ENCODE peak calls at places on chromosomes 13 and 19, in seven cellular contexts. M, Y, T, W, N, C and E are unnamed samples.

GRCh38 chr19:33890569-33890968 is 93.9 kb downstream of the KCTD15 start:
- DNase-seq in W (no peak), N (no peak), T (no peak), Y (no peak), C (no peak), M (no peak), E (no peak)

GRCh38 chr13:99857738-99858137 is 113.8 kb downstream of the ZIC5 start:
- DNase-seq in Y (no peak), N (no peak), C (no peak), T (no peak), M (no peak), W (no peak), E (no peak)

GRCh38 chr13:113634279-113635047 is 23.5 kb downstream of the ATP4B start:
- DNase-seq in W (no peak), M (no peak), T (no peak), Y (peak; percentile 8), N (no peak), C (no peak), E (no peak)

GRCh38 chr13:20658451-20658850 is 45.0 kb upstream of the IL17D start:
- DNase-seq in M (no peak), Y (no peak), C (peak; percentile 44), N (no peak), W (no peak), T (no peak), E (no peak)

GRCh38 chr13:98295371-98295770 is 118.3 kb upstream of the RNF113B start:
- DNase-seq in C (no peak), W (no peak), Y (no peak), N (no peak), M (no peak), T (peak; percentile 66), E (no peak)

GRCh38 chr13:48542581-48543341 is 9.9 kb upstream of the RCBTB2 start:
- DNase-seq in N (peak; percentile 72), C (peak; percentile 56), T (peak; percentile 16), Y (peak; percentile 55), W (peak; percentile 34), M (peak; percentile 24), E (peak; percentile 46)

GRCh38 chr19:3149526-3150505 is 14.0 kb downstream of the GNA15 start:
- DNase-seq in T (no peak), Y (no peak), C (no peak), N (peak; percentile 48), W (no peak), M (no peak), E (no peak)

GRCh38 chr13:75512253-75512652 is 25.4 kb downstream of the COMMD6 start:
- DNase-seq in N (no peak), M (no peak), W (no peak), C (peak; percentile 12), Y (no peak), T (no peak), E (no peak)

GRCh38 chr13:95098916-95099315 is 202.3 kb downstream of the ABCC4 start:
- DNase-seq in W (no peak), Y (no peak), M (no peak), C (no peak), T (no peak), N (no peak), E (no peak)

GRCh38 chr19:57803594-57804325 is 11.0 kb downstream of the ZNF552 start:
- DNase-seq in T (peak; percentile 79), M (no peak), Y (no peak), N (peak; percentile 64), C (peak; percentile 92), W (no peak), E (no peak)

GRCh38 chr19:57803265-57803593 is 11.5 kb downstream of the ZNF552 start:
- DNase-seq in M (no peak), C (no peak), W (no peak), N (no peak), Y (no peak), T (no peak), E (no peak)

GRCh38 chr19:57802269-57802668 is 12.4 kb downstream of the ZNF552 start:
- DNase-seq in M (no peak), C (no peak), W (no peak), T (no peak), Y (no peak), N (no peak), E (no peak)

DNA sequence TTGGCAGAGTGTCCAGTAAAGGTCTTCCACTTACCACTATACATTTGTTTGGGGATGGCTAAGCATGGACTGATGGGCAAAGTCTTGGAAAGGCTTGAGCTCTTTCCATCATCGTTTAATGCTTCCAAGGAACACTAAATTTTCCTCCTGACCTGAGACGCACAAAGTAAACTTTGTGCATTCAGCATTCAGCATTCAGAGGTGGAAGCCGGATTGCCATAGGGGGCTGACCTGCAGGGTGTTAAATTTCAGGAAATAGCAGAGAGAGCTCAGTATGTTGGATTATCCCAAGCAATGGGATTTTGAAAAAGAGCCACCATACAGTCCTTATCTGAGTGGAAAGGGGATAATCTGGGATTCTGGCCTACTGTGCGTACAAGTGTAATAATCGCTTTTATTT is 14.0 kb downstream of the ZNF552 start:
- DNase-seq in N (no peak), Y (no peak), C (no peak), W (no peak), M (no peak), T (no peak), E (no peak)
- H3K4me1 ChIP-seq in N (no peaks in the 10 kb centered on the region), Y (peaks cover 29% of the 10 kb centered on the region), C (peaks cover 8% of the 10 kb centered on the region), W (no peaks in the 10 kb centered on the region), M (peaks cover 8% of the 10 kb centered on the region), T (peaks cover 6% of the 10 kb centered on the region), E (no peaks in the 10 kb centered on the region)

DNA sequence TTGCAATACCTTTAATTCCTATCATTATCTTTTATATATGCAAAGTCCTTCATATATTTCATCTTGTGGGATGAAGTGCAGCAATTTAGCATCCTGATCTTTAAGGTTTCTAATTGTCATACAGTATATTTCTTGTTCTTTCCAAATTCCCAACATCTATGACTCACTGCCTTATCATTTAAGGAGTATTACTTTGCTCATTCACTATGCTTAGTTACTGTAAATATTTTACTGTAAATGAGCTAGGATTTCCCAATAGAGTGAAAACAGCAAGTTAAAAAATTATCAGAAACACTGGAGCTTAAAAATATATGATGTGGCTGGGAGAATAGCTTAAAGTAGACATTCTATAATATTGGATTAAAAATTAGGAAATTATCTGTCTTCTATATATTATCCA is 69.9 kb downstream of the SLITRK6 start:
- DNase-seq in N (no peak), Y (no peak), M (no peak), C (peak; percentile 57), W (no peak), T (peak; percentile 78), E (no peak)
- H3K4me1 ChIP-seq in N (no peaks in the 10 kb centered on the region), Y (no peaks in the 10 kb centered on the region), M (no peaks in the 10 kb centered on the region), C (no peaks in the 10 kb centered on the region), W (no peaks in the 10 kb centered on the region), T (peaks cover 6% of the 10 kb centered on the region), E (no peaks in the 10 kb centered on the region)

DNA sequence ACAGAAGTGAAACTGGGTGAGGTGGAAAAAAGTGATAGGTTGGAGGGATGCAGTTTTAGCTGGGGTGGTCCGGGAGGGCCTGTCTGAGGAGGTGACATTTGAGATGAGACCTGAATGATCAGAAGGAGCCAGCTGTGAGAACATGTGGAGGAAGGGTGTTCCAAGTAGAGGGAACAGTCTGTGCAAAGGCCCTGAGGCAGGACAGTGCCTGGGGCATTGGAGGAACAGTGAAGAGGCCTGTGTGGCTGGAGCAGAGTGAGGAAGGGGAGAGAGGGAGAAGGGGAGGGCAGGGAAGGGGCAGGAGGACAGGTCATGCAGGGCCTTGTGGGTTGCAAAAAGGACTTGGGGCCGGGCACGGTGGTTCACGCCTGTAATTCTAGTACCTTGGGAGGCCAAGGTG is 36.3 kb upstream of the PTPRS start:
- DNase-seq in N (no peak), C (no peak), M (no peak), T (no peak), Y (no peak), W (no peak), E (no peak)
- H3K4me1 ChIP-seq in N (no peaks in the 10 kb centered on the region), C (no peaks in the 10 kb centered on the region), M (no peaks in the 10 kb centered on the region), T (no peaks in the 10 kb centered on the region), Y (no peaks in the 10 kb centered on the region), W (no peaks in the 10 kb centered on the region), E (no peaks in the 10 kb centered on the region)

DNA sequence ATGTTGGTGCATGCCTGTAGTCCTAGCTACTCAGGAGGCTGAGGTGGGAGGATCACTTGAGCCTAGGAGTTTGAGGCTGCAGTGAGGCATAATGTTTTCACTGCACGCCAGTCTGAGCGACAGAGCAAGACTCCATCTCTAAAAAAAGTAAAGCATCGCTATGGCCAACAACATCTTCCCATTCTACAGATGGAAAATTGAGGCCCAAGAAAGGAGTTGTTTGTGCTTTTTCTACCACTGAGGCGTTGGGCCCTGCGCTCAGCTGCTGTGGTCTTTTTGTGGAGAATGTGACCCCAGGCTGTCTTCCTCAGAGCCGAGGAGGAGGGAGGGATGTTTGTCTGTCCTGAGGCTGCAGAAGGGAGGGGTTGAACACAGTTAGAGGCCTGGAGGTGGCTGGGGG is 485 bp upstream of the C5AR2 start:
- DNase-seq in C (no peak), T (no peak), M (no peak), N (no peak), W (no peak), Y (no peak), E (no peak)
- H3K4me1 ChIP-seq in C (no peaks in the 10 kb centered on the region), T (peaks cover 3% of the 10 kb centered on the region), M (no peaks in the 10 kb centered on the region), N (no peaks in the 10 kb centered on the region), W (no peaks in the 10 kb centered on the region), Y (peaks cover 12% of the 10 kb centered on the region), E (peaks cover 5% of the 10 kb centered on the region)

DNA sequence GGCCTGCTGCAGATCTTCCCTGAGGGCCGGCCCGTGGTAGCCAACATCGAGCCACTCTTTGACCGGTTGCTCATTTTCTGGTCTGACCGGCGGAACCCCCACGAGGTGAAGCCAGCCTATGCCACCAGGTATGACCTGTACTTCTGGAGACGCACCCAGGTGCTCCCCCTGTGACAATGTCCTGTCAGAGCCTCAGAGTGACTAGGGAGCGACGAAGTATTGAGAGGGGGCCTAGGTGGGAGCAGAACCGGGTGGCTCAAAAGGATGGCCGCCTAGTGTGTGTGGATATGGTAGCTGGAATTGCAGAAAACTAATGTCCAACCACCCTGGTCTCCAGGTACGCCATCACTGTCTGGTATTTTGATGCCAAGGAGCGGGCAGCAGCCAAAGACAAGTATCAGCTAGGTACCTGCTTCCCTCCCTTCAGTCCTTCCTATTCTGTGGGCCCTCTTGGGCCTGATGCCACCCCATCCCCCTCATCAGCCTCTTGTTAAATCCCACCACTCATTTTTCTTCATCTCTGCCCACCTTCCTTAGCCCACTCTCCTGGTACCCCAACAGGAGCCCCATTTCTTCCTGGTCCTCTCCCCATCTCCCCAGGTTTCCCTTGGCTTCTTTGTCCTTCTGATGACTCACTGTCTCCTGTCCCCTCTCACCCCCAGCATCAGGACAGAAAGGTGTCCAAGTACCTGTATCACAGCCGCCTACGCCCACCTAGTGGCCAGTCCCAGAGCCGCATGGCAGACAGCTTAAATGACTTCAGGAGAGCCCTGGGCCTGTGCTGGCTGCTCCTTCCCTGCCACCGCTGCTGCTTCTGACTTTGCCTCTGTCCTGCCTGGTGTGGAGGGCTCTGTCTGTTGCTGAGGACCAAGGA is 8.4 kb downstream of the EGLN2 start:
- DNase-seq in Y (no peak), M (no peak), C (no peak), T (no peak), N (no peak), W (no peak), E (no peak)
- H3K4me1 ChIP-seq in Y (peaks cover 93% of the 10 kb centered on the region), M (peaks cover 51% of the 10 kb centered on the region), C (peaks cover 33% of the 10 kb centered on the region), T (peaks cover 22% of the 10 kb centered on the region), N (no peaks in the 10 kb centered on the region), W (peaks cover 26% of the 10 kb centered on the region), E (peaks cover 76% of the 10 kb centered on the region)

GRCh38 chr19:12786950-12787349 is 4.3 kb upstream of the JUNB start:
- DNase-seq in W (no peak), T (no peak), C (no peak), N (no peak), M (no peak), Y (no peak), E (no peak)
- H3K4me1 ChIP-seq in W (peaks cover 16% of the 10 kb centered on the region), T (peaks cover 51% of the 10 kb centered on the region), C (peaks cover 38% of the 10 kb centered on the region), N (no peaks in the 10 kb centered on the region), M (peaks cover 44% of the 10 kb centered on the region), Y (peaks cover 72% of the 10 kb centered on the region), E (no peaks in the 10 kb centered on the region)